ENCODE peak calls at places on chromosomes 4 and X, in ten cellular contexts. B is cardiac muscle cell; T is heart left ventricle; D is upper lobe of right lung; F is aorta; J is CD4-positive, alpha-beta memory T cell; M is uterus; Q is transverse colon; Y is fibroblast of lung; S is colonic mucosa. K is an unnamed sample.

GRCh38 chrX:35726176-35726575 is 72.0 kb upstream of the MAGEB16 start:
- DNase-seq in M (no peak), S (no peak), F (no peak), B (peak), Y (no peak), D (no peak), Q (no peak), J (no peak), T (no peak), K (no peak)

GRCh38 chrX:12894074-12894691 is 12.2 kb upstream of the TLR8 start:
- DNase-seq in M (no peak), Q (peak), D (no peak), S (peak), B (peak), F (no peak), Y (no peak), T (peak), J (peak), K (peak)

GRCh38 chr4:102301167-102301566 is 44.1 kb downstream of the SLC39A8 start:
- DNase-seq in Y (no peak), M (no peak), S (no peak), D (no peak), B (no peak), F (no peak), T (no peak), Q (no peak), J (no peak), K (no peak)

GRCh38 chr4:145481942-145482208 is 222 bp downstream of the SMAD1 start:
- DNase-seq in Y (no peak), D (no peak), B (no peak), J (no peak), S (no peak), Q (no peak), M (no peak), T (no peak), F (no peak), K (no peak)

GRCh38 chr4:182385897-182386296 is 142.7 kb downstream of the TENM3 start:
- DNase-seq in T (no peak), B (no peak), F (no peak), S (no peak), J (no peak), D (no peak), Y (no peak), M (no peak), Q (no peak), K (no peak)

GRCh38 chr4:154727540-154727939 is 16.3 kb upstream of the LRAT start:
- DNase-seq in F (no peak), S (no peak), T (no peak), B (no peak), M (no peak), D (no peak), Y (no peak), J (no peak), Q (no peak), K (no peak)

GRCh38 chr4:77711469-77711868 is 105.8 kb downstream of the CXCL13 start:
- DNase-seq in M (no peak), D (no peak), S (no peak), Y (no peak), J (no peak), Q (no peak), B (no peak), T (no peak), F (no peak), K (no peak)

GRCh38 chr4:87009095-87009648 is 74.4 kb downstream of the AFF1 start:
- DNase-seq in B (no peak), D (no peak), Q (peak), T (no peak), F (no peak), J (no peak), S (peak), Y (no peak), M (no peak), K (no peak)

GRCh38 chrX:103791826-103792458 is 15.3 kb downstream of the PLP1 start:
- DNase-seq in T (no peak), Y (peak), B (no peak), J (no peak), M (no peak), Q (no peak), F (no peak), D (no peak), S (no peak), K (no peak)

GRCh38 chrX:15834051-15834450 is 20.6 kb downstream of the AP1S2 start:
- DNase-seq in B (no peak), S (no peak), D (no peak), F (no peak), Q (no peak), J (no peak), Y (no peak), T (no peak), M (no peak), K (no peak)

GRCh38 chr4:139884438-139884837 is 218.8 kb downstream of the MGST2 start:
- DNase-seq in B (no peak), F (no peak), T (no peak), Q (no peak), Y (no peak), M (no peak), S (no peak), J (no peak), D (no peak), K (no peak)

GRCh38 chr4:134243742-134244713 is 42.4 kb upstream of the PABPC4L start:
- DNase-seq in Y (no peak), J (no peak), M (no peak), S (no peak), B (no peak), Q (no peak), T (no peak), D (peak), F (peak), K (no peak)

GRCh38 chr4:14837860-14838259 is 164.4 kb upstream of the CPEB2 start:
- DNase-seq in Q (no peak), Y (no peak), S (no peak), J (no peak), F (no peak), M (no peak), B (no peak), T (no peak), D (no peak), K (no peak)

GRCh38 chr4:110270492-110271197 is 72.2 kb upstream of the ELOVL6 start:
- DNase-seq in Y (peak), F (no peak), B (no peak), Q (no peak), T (no peak), M (no peak), D (no peak), J (no peak), S (no peak), K (no peak)

GRCh38 chrX:70525733-70526132 is 81.1 kb downstream of the DLG3 start:
- DNase-seq in B (no peak), M (no peak), D (peak), Y (no peak), T (no peak), Q (no peak), F (no peak), J (no peak), S (peak), K (no peak)

GRCh38 chrX:1196436-1196835 is 16.0 kb downstream of the CRLF2 start:
- DNase-seq in S (peak), D (peak), J (no peak), M (no peak), Y (no peak), Q (no peak), T (no peak), B (no peak), F (no peak), K (no peak)

GRCh38 chrX:132444936-132445335 is 43.9 kb downstream of the MBNL3 start:
- DNase-seq in T (no peak), J (no peak), Y (peak), M (no peak), S (no peak), F (no peak), Q (no peak), D (no peak), B (no peak), K (no peak)

GRCh38 chr4:5747746-5748365 is 36.9 kb downstream of the EVC start:
- DNase-seq in B (no peak), T (peak), F (no peak), D (peak), M (peak), J (no peak), Q (no peak), S (no peak), Y (peak), K (no peak)

GRCh38 chrX:2928127-2928582 is 984 bp downstream of the ARSD start:
- DNase-seq in J (no peak), S (peak), Q (peak), Y (peak), D (peak), F (peak), B (peak), T (peak), M (peak), K (peak)

GRCh38 chr4:165383757-165384156 is 4.9 kb downstream of the CPE start:
- DNase-seq in M (no peak), Q (no peak), F (no peak), Y (peak), S (no peak), T (no peak), D (no peak), B (no peak), J (no peak), K (no peak)

GRCh38 chrX:15416133-15416993 is 32.1 kb upstream of the VEGFD start:
- DNase-seq in D (no peak), T (no peak), Q (no peak), Y (peak), J (no peak), B (no peak), F (no peak), S (no peak), M (no peak), K (no peak)

GRCh38 chr4:112170451-112170993 is 25.3 kb downstream of the FAM241A start:
- DNase-seq in Y (peak), D (no peak), B (no peak), F (no peak), T (no peak), Q (no peak), S (no peak), M (no peak), J (no peak), K (no peak)

GRCh38 chrX:66408507-66408906 is 230.4 kb downstream of the EDA2R start:
- DNase-seq in Y (no peak), F (no peak), B (no peak), T (no peak), M (no peak), S (no peak), D (no peak), Q (no peak), J (peak), K (no peak)

GRCh38 chr4:173735055-173735454 is 205.0 kb upstream of the HAND2 start:
- DNase-seq in B (no peak), Q (no peak), Y (no peak), M (no peak), J (no peak), S (no peak), F (no peak), D (no peak), T (no peak), K (no peak)

GRCh38 chr4:182893490-182893889 is 23.7 kb downstream of the DCTD start:
- DNase-seq in S (no peak), T (no peak), J (no peak), F (no peak), Y (no peak), B (no peak), D (no peak), M (no peak), Q (no peak), K (no peak)

GRCh38 chr4:3704669-3705068 is 61.5 kb upstream of the ADRA2C start:
- DNase-seq in Y (no peak), Q (no peak), B (no peak), S (no peak), M (no peak), J (no peak), T (no peak), F (peak), D (peak), K (no peak)

GRCh38 chr4:38784141-38784540 is 1.4 kb upstream of the TLR10 start:
- DNase-seq in J (no peak), S (no peak), M (no peak), D (no peak), Q (no peak), F (no peak), Y (no peak), T (no peak), B (no peak), K (no peak)

GRCh38 chr4:138308421-138308820 is 66.3 kb upstream of the SLC7A11 start:
- DNase-seq in Q (no peak), F (no peak), S (no peak), M (no peak), D (no peak), Y (peak), B (no peak), J (no peak), T (no peak), K (no peak)

GRCh38 chr4:168634276-168634802 is 137.5 kb downstream of the PALLD start:
- DNase-seq in Q (no peak), M (peak), S (no peak), T (no peak), J (no peak), Y (peak), B (no peak), D (no peak), F (no peak), K (no peak)

GRCh38 chr4:86356831-86357230 is 3.0 kb downstream of the MAPK10 start:
- DNase-seq in J (no peak), S (no peak), Y (no peak), D (no peak), M (no peak), Q (no peak), T (no peak), B (no peak), F (no peak), K (no peak)

GRCh38 chr4:24237709-24238108 is 346.6 kb downstream of the DHX15 start:
- DNase-seq in D (no peak), Y (no peak), F (no peak), S (no peak), T (no peak), Q (no peak), M (no peak), B (no peak), J (no peak), K (no peak)

GRCh38 chrX:100090931-100091330 is 319.1 kb downstream of the PCDH19 start:
- DNase-seq in M (no peak), J (no peak), Q (no peak), B (no peak), F (no peak), Y (peak), S (no peak), D (no peak), T (no peak), K (no peak)
- H3K27ac ChIP-seq in M (no peak), J (no peak), Q (no peak), B (no peak), F (no peak), Y (no peak), S (no peak), D (no peak), T (no peak), K (no peak)

GRCh38 chr4:46389301-46389761 is 597 bp downstream of the GABRA2 start:
- DNase-seq in D (no peak), Q (peak), T (no peak), S (peak), F (peak), Y (no peak), M (no peak), J (no peak), B (peak), K (peak)

GRCh38 chr4:46386570-46386969 is 3.4 kb downstream of the GABRA2 start:
- DNase-seq in B (peak), J (no peak), D (no peak), S (no peak), M (no peak), Y (no peak), Q (no peak), T (no peak), F (no peak), K (no peak)

GRCh38 chr4:46387956-46388355 is 2.0 kb downstream of the GABRA2 start:
- DNase-seq in J (no peak), T (no peak), M (no peak), B (no peak), Y (no peak), D (no peak), F (no peak), S (no peak), Q (no peak), K (no peak)

GRCh38 chr4:46390353-46391058 is 578 bp upstream of the GABRA2 start:
- DNase-seq in Q (no peak), M (no peak), S (no peak), T (no peak), D (no peak), B (no peak), J (no peak), F (no peak), Y (no peak), K (no peak)

DNA sequence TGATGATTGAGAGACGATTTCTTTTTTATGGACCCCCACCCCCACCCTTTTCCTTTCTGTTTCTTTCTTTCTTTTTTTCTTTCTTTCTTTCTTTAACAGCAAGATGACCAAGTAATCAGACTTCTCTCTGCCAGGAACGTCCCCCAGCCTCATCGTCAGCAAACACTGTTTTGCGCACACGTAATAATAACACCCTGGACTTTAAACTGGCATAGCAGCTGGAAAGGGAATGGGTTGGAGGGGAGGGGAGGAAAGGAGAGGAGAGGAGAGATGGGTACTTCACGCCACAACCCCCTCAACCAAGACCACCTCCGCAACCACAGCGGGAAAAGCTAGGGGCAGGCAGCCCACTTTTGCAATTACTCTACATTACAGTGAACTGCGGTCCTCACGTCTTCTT is 1.1 kb downstream of the GABRA2 start:
- DNase-seq in B (no peak), J (no peak), Q (no peak), Y (no peak), D (no peak), T (no peak), S (no peak), F (no peak), M (no peak), K (no peak)
- H3K27ac ChIP-seq in B (no peak), J (no peak), Q (no peak), Y (no peak), D (no peak), T (no peak), S (peak), F (no peak), M (no peak), K (peak)

DNA sequence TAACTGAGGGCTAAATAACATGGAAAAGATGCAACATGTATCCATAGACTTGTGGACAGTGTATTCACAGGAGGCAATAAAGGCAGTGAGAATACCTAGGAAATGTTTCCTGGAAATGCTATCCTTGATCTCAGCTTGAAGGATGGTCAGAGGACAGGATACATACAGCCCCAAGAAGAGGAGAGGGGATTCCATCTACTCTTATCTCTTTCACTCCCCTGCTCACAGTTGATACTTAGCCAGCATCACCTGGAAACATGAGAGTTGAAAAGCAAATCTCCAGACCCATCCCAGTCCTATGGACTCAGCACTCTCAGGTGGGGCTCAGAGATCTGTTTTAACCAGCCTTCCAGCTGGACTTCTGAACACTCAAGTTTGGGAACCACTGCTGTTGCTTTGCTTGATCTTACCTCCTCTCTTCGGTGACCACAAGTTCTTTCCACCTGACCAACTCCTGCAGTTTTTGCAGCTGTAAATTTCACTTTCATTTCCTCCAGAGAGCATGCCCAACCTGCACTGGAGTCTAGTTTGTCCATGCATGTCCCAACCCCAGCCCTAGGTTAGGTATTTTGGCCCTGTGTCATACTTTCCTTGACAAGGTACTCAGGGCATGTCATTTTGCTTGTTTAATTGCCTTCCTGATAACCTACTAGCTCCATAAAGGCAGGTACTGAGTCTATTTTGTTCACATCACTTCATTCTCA is 10.4 kb downstream of the RELL1 start:
- DNase-seq in T (no peak), B (no peak), J (peak), Y (no peak), M (no peak), Q (peak), S (peak), D (no peak), F (no peak), K (no peak)
- H3K27ac ChIP-seq in T (no peak), B (no peak), J (no peak), Y (no peak), M (no peak), Q (peak), S (no peak), D (peak), F (no peak), K (no peak)

GRCh38 chr4:122733805-122734155 is 1.3 kb downstream of the BBS12 start:
- DNase-seq in B (peak), S (no peak), F (no peak), J (no peak), Q (no peak), M (no peak), D (no peak), Y (peak), T (no peak), K (no peak)
- H3K27ac ChIP-seq in B (peak), S (peak), F (no peak), J (peak), Q (peak), M (no peak), D (no peak), Y (no peak), T (no peak), K (no peak)

DNA sequence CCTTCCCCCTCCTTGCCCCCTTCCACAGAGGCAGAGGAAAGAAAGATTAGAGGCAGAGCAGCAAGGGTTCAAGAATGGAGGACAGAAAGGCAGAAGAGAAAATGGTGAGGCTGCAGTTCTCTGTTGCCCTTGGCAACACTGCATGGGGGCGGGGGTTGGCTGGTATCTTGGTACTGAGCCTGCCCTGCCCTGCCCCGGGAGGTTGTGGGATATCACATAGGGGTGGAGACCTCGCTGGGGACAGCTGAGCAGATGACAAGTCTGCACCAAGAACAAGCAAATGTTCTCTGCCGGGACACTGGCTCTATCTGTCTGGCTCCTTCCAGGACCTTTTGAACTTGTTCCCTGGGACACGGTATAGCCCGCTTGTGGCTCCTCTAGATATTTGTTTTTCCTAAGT is 39.8 kb downstream of the NHS start:
- DNase-seq in D (no peak), S (peak), M (no peak), B (peak), F (peak), Q (peak), Y (no peak), J (no peak), T (peak), K (no peak)
- H3K27ac ChIP-seq in D (no peak), S (no peak), M (peak), B (peak), F (no peak), Q (no peak), Y (no peak), J (no peak), T (no peak), K (no peak)

GRCh38 chrX:40106677-40107290 is 9.0 kb upstream of the BCOR start:
- DNase-seq in S (no peak), T (no peak), Y (no peak), D (no peak), J (no peak), B (no peak), Q (no peak), M (no peak), F (no peak), K (no peak)
- H3K27ac ChIP-seq in S (peak), T (peak), Y (peak), D (peak), J (peak), B (peak), Q (peak), M (peak), F (no peak), K (no peak)

GRCh38 chrX:33190016-33190415 is 21.3 kb downstream of the DMD start:
- DNase-seq in Q (no peak), B (no peak), M (no peak), F (no peak), Y (no peak), J (no peak), D (no peak), S (no peak), T (no peak), K (no peak)

GRCh38 chrX:33194289-33194688 is 17.1 kb downstream of the DMD start:
- DNase-seq in J (no peak), T (no peak), Y (no peak), F (no peak), Q (no peak), M (no peak), B (no peak), D (no peak), S (no peak), K (no peak)

GRCh38 chrX:33183366-33183765 is 28.0 kb downstream of the DMD start:
- DNase-seq in Q (no peak), M (peak), T (peak), J (no peak), Y (peak), F (peak), B (peak), S (peak), D (no peak), K (no peak)

GRCh38 chrX:33188286-33188685 is 23.1 kb downstream of the DMD start:
- DNase-seq in F (no peak), S (no peak), B (peak), T (no peak), Q (no peak), J (no peak), D (no peak), M (no peak), Y (no peak), K (no peak)

DNA sequence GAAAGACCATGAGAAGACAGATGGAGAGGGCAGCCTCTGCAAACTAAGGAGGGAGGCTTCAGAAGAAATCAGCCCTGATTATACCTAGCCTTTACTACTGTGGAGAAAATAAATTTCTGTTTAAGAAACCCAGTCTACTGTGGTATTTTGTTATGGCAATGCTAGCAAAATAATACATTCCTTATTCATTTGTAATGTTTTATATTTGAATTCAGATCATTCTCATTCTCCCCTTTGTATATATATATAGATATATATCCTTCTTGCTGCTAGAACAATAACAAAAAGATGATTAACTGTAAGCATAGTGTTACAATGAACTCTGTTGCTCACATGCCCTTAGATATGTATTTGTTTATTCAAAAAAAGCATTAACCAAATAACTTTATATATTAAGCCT is 22.5 kb downstream of the DMD start:
- DNase-seq in Y (no peak), T (no peak), Q (no peak), D (no peak), M (no peak), S (no peak), J (no peak), B (no peak), F (no peak), K (no peak)
- H3K27ac ChIP-seq in Y (no peak), T (no peak), Q (no peak), D (no peak), M (no peak), S (no peak), J (no peak), B (peak), F (peak), K (no peak)

K was measured in dorsolateral prefrontal cortex.